ENCODE peak calls at places on chromosomes 3 and 15, in ten cellular contexts. I is activated gamma-delta T cell treated with Interleukin-2 at 50 U/mL for 16 hours, H is HTR-8/SVneo, U is Right ventricle myocardium superior, D is H7, Z is EH, A is T1000, K is RKO, W is RCC 7860, S is left cardiac atrium. J is an unnamed sample.

GRCh38 chr3:187936676-187937075 is 191.4 kb upstream of the BCL6 start:
- DNase-seq in H (no peak), Z (no peak), I (no peak), S (no peak), U (no peak), K (no peak), D (no peak), A (no peak), W (no peak), J (no peak)

GRCh38 chr3:50632450-50632849 is 15.5 kb downstream of the MAPKAPK3 start:
- DNase-seq in I (no peak), U (no peak), K (no peak), S (no peak), Z (peak), D (no peak), A (no peak), H (peak), W (no peak), J (no peak)

GRCh38 chr3:42547401-42547945 is 34.3 kb downstream of the SEC22C start:
- DNase-seq in A (peak), D (peak), I (peak), H (peak), K (peak), U (peak), Z (peak), W (peak), S (peak), J (peak)

GRCh38 chr15:59644757-59645156 is 12.6 kb downstream of the GTF2A2 start:
- DNase-seq in H (no peak), S (no peak), D (no peak), I (no peak), W (no peak), K (peak), U (no peak), A (no peak), Z (peak), J (no peak)

GRCh38 chr15:99438691-99439523 is 126.9 kb upstream of the MEF2A start:
- DNase-seq in H (no peak), S (no peak), Z (no peak), K (no peak), U (no peak), W (no peak), D (peak), I (peak), A (no peak), J (no peak)

GRCh38 chr3:45055411-45056143 is 29.5 kb downstream of the CLEC3B start:
- DNase-seq in D (peak), S (no peak), A (peak), U (no peak), Z (peak), I (no peak), H (no peak), K (peak), W (peak), J (peak)

GRCh38 chr15:72285927-72286516 is 13.7 kb upstream of the PARP6 start:
- DNase-seq in K (peak), W (no peak), U (peak), H (peak), A (no peak), S (no peak), D (peak), Z (peak), I (peak), J (no peak)

GRCh38 chr3:16849240-16849639 is 35.5 kb upstream of the PLCL2 start:
- DNase-seq in Z (no peak), S (peak), K (no peak), A (no peak), D (peak), W (no peak), U (peak), H (no peak), I (peak), J (no peak)

GRCh38 chr3:37161351-37161750 is 13.0 kb downstream of the LRRFIP2 start:
- DNase-seq in W (no peak), I (no peak), S (no peak), K (no peak), U (no peak), Z (peak), A (no peak), D (no peak), H (no peak), J (no peak)

GRCh38 chr15:77027697-77028450 is 32.9 kb downstream of the PSTPIP1 start:
- DNase-seq in I (no peak), U (peak), D (peak), S (peak), W (no peak), A (no peak), H (no peak), K (no peak), Z (no peak), J (no peak)

GRCh38 chr15:31758126-31758525 is 272.2 kb upstream of the CHRNA7 start:
- DNase-seq in W (no peak), Z (peak), D (no peak), U (peak), S (peak), K (peak), A (no peak), I (peak), H (no peak), J (peak)

GRCh38 chr15:40338921-40339620 is 1.7 kb downstream of the CCDC9B start:
- DNase-seq in H (peak), Z (peak), K (peak), A (peak), S (peak), D (no peak), U (peak), W (peak), I (no peak), J (peak)

GRCh38 chr3:12328132-12328915 is 39.5 kb downstream of the PPARG start:
- DNase-seq in H (no peak), S (no peak), I (no peak), W (no peak), D (no peak), Z (no peak), U (no peak), K (no peak), A (no peak), J (no peak)

J was measured in foreskin melanocyte.